ENCODE peak calls at places on chromosomes 16 and 17, in nine cellular contexts. M is stromal cell of bone marrow; V is EH; W is stimulated activated effector memory CD8-positive, alpha-beta T cell treated with anti-CD3 and anti-CD28 coated beads, Interleukin-12 subunit alpha, Interleukin-12 subunit beta, amount 100 ng/mL, for 72 hours; L is transverse colon; U is RWPE2; A is activated T-helper 1 cell treated with Interleukin-2 at 50 U/mL for 16 hours; F is hypothalamus; J is cardiac muscle cell. B is an unnamed sample.

GRCh38 chr16:50467943-50468748 is 80.0 kb upstream of the NKD1 start:
- DNase-seq in M (no peak), V (peak), W (no peak), L (peak), U (peak), A (no peak), F (no peak), J (no peak), B (no peak)

GRCh38 chr16:72568502-72568901 is 396.5 kb upstream of the PMFBP1 start:
- DNase-seq in M (no peak), V (no peak), W (no peak), L (no peak), U (no peak), A (no peak), F (no peak), J (no peak), B (no peak)

GRCh38 chr16:72922714-72923113 is 125.2 kb downstream of the ZFHX3 start:
- DNase-seq in M (no peak), V (no peak), W (no peak), L (no peak), U (no peak), A (no peak), F (no peak), J (no peak), B (no peak)

GRCh38 chr16:23408242-23409201 is 44.5 kb downstream of the COG7 start:
- DNase-seq in M (peak), V (peak), W (no peak), L (peak), U (no peak), A (no peak), F (peak), J (peak), B (no peak)

GRCh38 chr16:30966033-30966619 is 8.6 kb downstream of the SETD1A start:
- DNase-seq in M (no peak), V (no peak), W (no peak), L (no peak), U (no peak), A (no peak), F (no peak), J (no peak), B (no peak)

GRCh38 chr17:7004398-7005253 is 7.8 kb upstream of the RNASEK start:
- DNase-seq in M (peak), V (peak), W (peak), L (no peak), U (no peak), A (no peak), F (no peak), J (peak), B (no peak)

GRCh38 chr17:4020096-4020495 is 55.9 kb upstream of the ATP2A3 start:
- DNase-seq in M (no peak), V (no peak), W (no peak), L (no peak), U (no peak), A (no peak), F (no peak), J (no peak), B (no peak)

GRCh38 chr16:9362050-9362449 is 270.6 kb downstream of the HAPSTR1 start:
- DNase-seq in M (no peak), V (no peak), W (no peak), L (no peak), U (no peak), A (no peak), F (no peak), J (no peak), B (no peak)

GRCh38 chr16:2196162-2196980 is at the start of gene CASKIN1:
- DNase-seq in M (no peak), V (peak), W (no peak), L (no peak), U (no peak), A (no peak), F (no peak), J (peak), B (no peak)

GRCh38 chr17:10836145-10836544 is 1.7 kb downstream of the PIRT start:
- DNase-seq in M (no peak), V (no peak), W (no peak), L (no peak), U (no peak), A (no peak), F (no peak), J (no peak), B (no peak)

GRCh38 chr16:4465977-4466779 is 8.2 kb downstream of the NMRAL1 start:
- DNase-seq in M (no peak), V (no peak), W (peak), L (peak), U (no peak), A (peak), F (no peak), J (peak), B (no peak)

GRCh38 chr16:64711026-64711425 is 410.8 kb downstream of the CDH11 start:
- DNase-seq in M (peak), V (peak), W (no peak), L (no peak), U (no peak), A (no peak), F (no peak), J (peak), B (no peak)

GRCh38 chr17:79160980-79161621 is 86.5 kb downstream of the ENGASE start:
- DNase-seq in M (no peak), V (peak), W (no peak), L (no peak), U (no peak), A (no peak), F (no peak), J (peak), B (no peak)

GRCh38 chr17:3888343-3889171 is 4.3 kb downstream of the CAMKK1 start:
- DNase-seq in M (peak), V (peak), W (no peak), L (peak), U (peak), A (no peak), F (no peak), J (peak), B (no peak)

GRCh38 chr16:56481468-56482112 is 30.2 kb downstream of the OGFOD1 start:
- DNase-seq in M (no peak), V (peak), W (no peak), L (no peak), U (no peak), A (no peak), F (no peak), J (no peak), B (no peak)

GRCh38 chr17:74810699-74811485 is 34.7 kb upstream of the NAT9 start:
- DNase-seq in M (no peak), V (no peak), W (no peak), L (no peak), U (no peak), A (no peak), F (peak), J (no peak), B (no peak)

GRCh38 chr16:53967172-53967571 is 263.2 kb downstream of the FTO start:
- DNase-seq in M (no peak), V (no peak), W (no peak), L (no peak), U (no peak), A (no peak), F (peak), J (no peak), B (no peak)

GRCh38 chr16:2799852-2800226 is 1.6 kb downstream of the PRSS41 start:
- DNase-seq in M (peak), V (no peak), W (no peak), L (peak), U (peak), A (no peak), F (no peak), J (no peak), B (no peak)

GRCh38 chr16:968620-969019 is 2.2 kb downstream of the LMF1 start:
- DNase-seq in M (no peak), V (no peak), W (no peak), L (no peak), U (no peak), A (no peak), F (no peak), J (no peak), B (no peak)

GRCh38 chr17:79065105-79065670 is 9.4 kb upstream of the ENGASE start:
- DNase-seq in M (no peak), V (peak), W (peak), L (peak), U (no peak), A (peak), F (no peak), J (peak), B (no peak)

GRCh38 chr17:45320931-45321461 is 4.2 kb upstream of the MAP3K14 start:
- DNase-seq in M (peak), V (peak), W (no peak), L (no peak), U (no peak), A (no peak), F (no peak), J (peak), B (no peak)

GRCh38 chr17:1487939-1488825 is 4.3 kb downstream of the MYO1C start:
- DNase-seq in M (peak), V (peak), W (peak), L (peak), U (no peak), A (peak), F (peak), J (peak), B (peak)

GRCh38 chr17:79810138-79811027 is 13.5 kb upstream of the CBX8 start:
- DNase-seq in M (no peak), V (peak), W (peak), L (peak), U (peak), A (peak), F (peak), J (peak), B (no peak)

GRCh38 chr17:13306310-13306962 is 288.6 kb upstream of the ELAC2 start:
- DNase-seq in M (peak), V (peak), W (no peak), L (no peak), U (no peak), A (no peak), F (no peak), J (peak), B (no peak)

GRCh38 chr17:6592193-6592592 is 35.8 kb upstream of the PITPNM3 start:
- DNase-seq in M (no peak), V (no peak), W (no peak), L (no peak), U (no peak), A (no peak), F (no peak), J (no peak), B (no peak)

B was measured in activated B cell treated with CpG ODN at 0.5 μM for 24 hours.